ENCODE peak calls at places on chromosomes 5 and 9, in four cellular contexts. G is NCI-H774, W is H4, K is GM06990. H is an unnamed sample.

GRCh38 chr9:4228142-4228541 is 71.7 kb downstream of the GLIS3 start:
- DNase-seq in W (no peak), K (no peak), G (no peak), H (no peak)

GRCh38 chr5:109739741-109740140 is 50.0 kb downstream of the MAN2A1 start:
- DNase-seq in G (no peak), K (no peak), W (peak; percentile 44), H (peak; percentile 81)

GRCh38 chr5:155827949-155828348 is 499.0 kb upstream of the SGCD start:
- DNase-seq in W (no peak), G (no peak), K (peak; percentile 57), H (no peak)

GRCh38 chr5:170353011-170353890 is 35.9 kb downstream of the KCNMB1 start:
- DNase-seq in K (no peak), G (no peak), W (no peak), H (peak; percentile 72)

GRCh38 chr9:33032865-33033264 is 7.8 kb downstream of the DNAJA1 start:
- DNase-seq in K (no peak), G (no peak), W (no peak), H (no peak)

GRCh38 chr5:145903862-145904261 is 31.0 kb upstream of the GRXCR2 start:
- DNase-seq in W (no peak), K (no peak), G (no peak), H (no peak)

GRCh38 chr5:37206733-37207132 is 42.4 kb downstream of the CPLANE1 start:
- DNase-seq in W (no peak), G (no peak), K (no peak), H (no peak)

GRCh38 chr5:172410839-172411238 is 43.5 kb downstream of the SH3PXD2B start:
- DNase-seq in K (no peak), W (no peak), G (no peak), H (no peak)

GRCh38 chr5:102090770-102091169 is 205.3 kb downstream of the SLCO4C1 start:
- DNase-seq in W (peak; percentile 74), K (no peak), G (peak; percentile 42), H (peak; percentile 43)

GRCh38 chr9:129895376-129896268 is 60.4 kb downstream of the USP20 start:
- DNase-seq in G (no peak), W (no peak), K (no peak), H (no peak)

GRCh38 chr9:136665111-136665703 is 2.5 kb downstream of the EGFL7 start:
- DNase-seq in K (no peak), W (no peak), G (no peak), H (peak; percentile 52)

GRCh38 chr5:33788922-33789321 is 102.9 kb downstream of the ADAMTS12 start:
- DNase-seq in G (no peak), W (peak; percentile 78), K (no peak), H (no peak)

GRCh38 chr9:137000177-137000930 is 4.0 kb upstream of the CLIC3 start:
- DNase-seq in G (no peak), K (peak; percentile 69), W (no peak), H (no peak)

GRCh38 chr5:24505291-24505690 is 139.5 kb downstream of the CDH10 start:
- DNase-seq in W (no peak), G (no peak), K (no peak), H (no peak)

GRCh38 chr5:56985941-56986630 is 34.2 kb upstream of the MIER3 start:
- DNase-seq in K (peak; percentile 29), G (no peak), W (no peak), H (no peak)

GRCh38 chr5:10704949-10705621 is 55.9 kb downstream of the DAP start:
- DNase-seq in W (peak; percentile 85), K (no peak), G (no peak), H (no peak)

GRCh38 chr9:5263568-5264218 is 32.5 kb downstream of the INSL4 start:
- DNase-seq in K (no peak), G (no peak), W (peak; percentile 16), H (no peak)

H was measured in ELF-1.